ENCODE peak calls at places on chromosomes 12 and 14, in nine cellular contexts. W is mesendoderm, M is dorsolateral prefrontal cortex, T is tibial artery, X is SK-N-SH, F is Panc1, R is IMR-90, Z is mammary epithelial cell, A is lung. K is an unnamed sample.

GRCh38 chr12:67077617-67078016 is 191.5 kb upstream of the CAND1 start:
- DNase-seq in R (peak; percentile 25), A (no peak), F (no peak), T (no peak), X (no peak), M (no peak), W (no peak), Z (peak; percentile 91), K (no peak)

GRCh38 chr14:59464651-59465569 is at the start of gene GPR135:
- DNase-seq in T (peak; percentile 71), A (peak; percentile 57), F (no peak), Z (peak; percentile 26), M (peak; percentile 65), X (peak; percentile 86), W (peak; percentile 81), R (peak; percentile 56), K (no peak)

GRCh38 chr14:70073924-70074566 is 114.7 kb downstream of the SLC8A3 start:
- DNase-seq in Z (peak; percentile 68), T (peak; percentile 43), A (peak; percentile 60), X (peak; percentile 69), F (peak; percentile 33), W (peak; percentile 81), M (peak; percentile 77), R (peak; percentile 73), K (peak; percentile 24)

GRCh38 chr12:49428652-49429549 is 61.6 kb downstream of the SPATS2 start:
- DNase-seq in F (no peak), Z (peak; percentile 63), R (peak; percentile 86), M (no peak), T (no peak), A (no peak), W (peak; percentile 51), X (no peak), K (peak; percentile 24)

GRCh38 chr14:28785096-28785952 is 18.7 kb downstream of the FOXG1 start:
- DNase-seq in A (no peak), M (peak; percentile 68), F (no peak), W (peak; percentile 87), X (no peak), R (peak; percentile 0), T (no peak), Z (no peak), K (no peak)

GRCh38 chr12:130613131-130613530 is 103.0 kb downstream of the RIMBP2 start:
- DNase-seq in A (no peak), F (no peak), W (no peak), X (no peak), Z (no peak), T (no peak), R (no peak), M (no peak), K (no peak)

GRCh38 chr14:70045715-70046535 is 142.8 kb downstream of the SLC8A3 start:
- DNase-seq in X (peak; percentile 82), R (peak; percentile 48), F (no peak), T (no peak), M (peak; percentile 88), Z (peak; percentile 50), A (peak; percentile 55), W (peak; percentile 85), K (peak; percentile 13)

GRCh38 chr14:69363055-69363454 is 35.0 kb downstream of the ERH start:
- DNase-seq in R (peak; percentile 33), T (peak; percentile 41), A (no peak), X (peak; percentile 78), Z (no peak), M (peak; percentile 54), W (peak; percentile 70), F (no peak), K (peak; percentile 11)

GRCh38 chr12:115922952-115923564 is 354.4 kb downstream of the MED13L start:
- DNase-seq in F (no peak), M (no peak), R (no peak), W (peak; percentile 36), X (no peak), Z (no peak), A (no peak), T (no peak), K (no peak)

GRCh38 chr12:97760601-97761000 is 298.0 kb downstream of the RMST start:
- DNase-seq in X (no peak), A (no peak), W (no peak), R (no peak), Z (no peak), F (no peak), M (no peak), T (no peak), K (no peak)

DNA sequence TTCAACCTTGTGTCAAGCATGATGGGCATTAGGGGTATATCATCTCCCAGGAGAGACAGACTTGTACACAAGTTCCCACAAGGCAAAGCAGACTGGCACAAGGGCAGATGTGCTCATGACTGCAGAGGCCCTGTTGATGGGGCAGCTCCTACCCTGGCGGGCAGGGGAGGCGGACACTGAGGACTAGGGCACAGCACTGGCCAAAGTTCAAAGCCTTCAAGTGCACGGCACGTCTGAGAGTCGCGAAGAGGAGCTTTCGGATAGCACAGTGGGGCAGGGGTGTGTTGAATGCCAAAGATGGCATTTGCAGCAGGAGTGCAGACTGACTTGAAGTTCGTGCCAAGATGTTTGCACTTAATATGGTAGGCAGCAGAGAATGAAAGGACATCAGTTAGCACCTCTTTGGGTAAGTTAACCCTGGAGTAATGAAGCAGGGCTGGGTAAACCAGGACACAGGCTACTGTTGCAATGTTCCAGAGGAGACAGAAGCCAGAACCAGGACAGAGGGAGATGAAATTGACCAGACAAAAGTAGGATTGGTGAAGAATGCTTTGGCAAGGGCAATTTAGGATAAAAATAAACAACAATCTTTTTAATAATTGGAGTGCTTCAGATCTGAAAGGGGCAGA is 6.7 kb upstream of the EML1 start:
- DNase-seq in Z (no peak), R (no peak), A (no peak), M (no peak), X (no peak), F (no peak), T (no peak), W (no peak), K (no peak)
- H3K4me3 ChIP-seq in Z (no peak overlapping the region), R (no peak overlapping the region), A (no peak overlapping the region), M (no peak overlapping the region), X (no peak overlapping the region), F (no peak overlapping the region), T (no peak overlapping the region), W (no peak overlapping the region), K (no peak overlapping the region)

DNA sequence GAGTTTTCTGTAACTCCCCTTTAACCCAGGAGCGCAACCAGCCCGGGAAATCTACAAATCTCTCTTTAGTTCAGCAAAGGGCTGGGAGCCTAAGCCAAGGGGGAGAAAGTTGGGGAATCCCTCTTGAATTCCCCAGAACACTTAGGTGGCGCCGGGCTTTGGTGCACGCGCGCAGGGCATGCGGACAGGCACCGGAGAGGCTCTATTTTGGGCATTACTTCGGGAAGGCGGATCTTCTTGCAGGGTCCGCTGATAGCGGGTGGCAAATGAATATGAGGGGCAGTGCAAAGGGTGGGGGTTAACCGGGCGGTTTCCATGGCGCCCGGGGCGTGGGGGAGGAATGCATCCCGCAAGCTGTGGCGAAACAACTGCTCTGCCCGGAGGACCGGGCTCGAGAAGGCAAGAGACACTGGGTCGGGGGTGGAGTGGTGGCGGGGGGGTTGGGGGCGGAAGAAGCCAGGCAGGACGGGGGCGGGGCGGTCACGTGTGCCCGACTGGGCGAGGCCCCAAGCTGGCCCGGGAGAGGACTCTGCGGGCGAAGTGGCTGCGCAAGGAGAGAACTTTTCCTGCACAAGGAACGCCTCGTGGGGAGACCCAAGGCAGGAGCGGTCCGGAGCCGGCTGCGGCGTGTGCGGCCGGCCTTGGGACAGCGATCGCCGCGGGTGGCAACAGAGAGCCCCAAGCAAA is at the start of gene FLVCR2:
- DNase-seq in W (peak; percentile 77), M (peak; percentile 67), F (no peak), T (peak; percentile 83), Z (peak; percentile 54), R (peak; percentile 49), A (peak; percentile 84), X (peak; percentile 83), K (no peak)
- H3K27ac ChIP-seq in W (peak within 1 kb of the TSS; percentile 55), M (no peak within 1 kb of the TSS), F (peak within 1 kb of the TSS; percentile 59), T (peak within 1 kb of the TSS; percentile 63), Z (peak within 1 kb of the TSS; percentile 17), R (peak within 1 kb of the TSS; percentile 48), A (peak within 1 kb of the TSS; percentile 63), X (no peak within 1 kb of the TSS), K (peak within 1 kb of the TSS; percentile 22)

GRCh38 chr12:101832030-101832429 is 1.3 kb upstream of the GNPTAB start:
- DNase-seq in Z (no peak), A (no peak), X (no peak), W (no peak), T (no peak), F (no peak), R (no peak), M (no peak), K (no peak)

GRCh38 chr12:101829639-101830390 is 944 bp downstream of the GNPTAB start:
- DNase-seq in W (peak; percentile 21), T (no peak), R (no peak), X (no peak), M (no peak), A (no peak), F (no peak), Z (no peak), K (no peak)

GRCh38 chr12:101830391-101831325 is at the start of gene GNPTAB:
- DNase-seq in R (peak; percentile 88), M (peak; percentile 91), Z (peak; percentile 86), A (peak; percentile 95), X (peak; percentile 98), T (peak; percentile 86), F (peak; percentile 61), W (peak; percentile 91), K (peak; percentile 82)

GRCh38 chr12:101826766-101827368 is 3.9 kb downstream of the GNPTAB start:
- DNase-seq in T (no peak), W (no peak), A (no peak), X (no peak), R (no peak), F (no peak), Z (no peak), M (no peak), K (no peak)

GRCh38 chr12:101828463-101829196 is 2.1 kb downstream of the GNPTAB start:
- DNase-seq in R (no peak), T (no peak), Z (no peak), W (no peak), F (no peak), M (no peak), X (no peak), A (no peak), K (no peak)
- H3K27me3 ChIP-seq in R (no peaks in the 10 kb centered on the region), T (no peaks in the 10 kb centered on the region), Z (no peaks in the 10 kb centered on the region), W (no peaks in the 10 kb centered on the region), F (no peaks in the 10 kb centered on the region), M (no peaks in the 10 kb centered on the region), X (no peaks in the 10 kb centered on the region), A (no peaks in the 10 kb centered on the region), K (no peaks in the 10 kb centered on the region)

DNA sequence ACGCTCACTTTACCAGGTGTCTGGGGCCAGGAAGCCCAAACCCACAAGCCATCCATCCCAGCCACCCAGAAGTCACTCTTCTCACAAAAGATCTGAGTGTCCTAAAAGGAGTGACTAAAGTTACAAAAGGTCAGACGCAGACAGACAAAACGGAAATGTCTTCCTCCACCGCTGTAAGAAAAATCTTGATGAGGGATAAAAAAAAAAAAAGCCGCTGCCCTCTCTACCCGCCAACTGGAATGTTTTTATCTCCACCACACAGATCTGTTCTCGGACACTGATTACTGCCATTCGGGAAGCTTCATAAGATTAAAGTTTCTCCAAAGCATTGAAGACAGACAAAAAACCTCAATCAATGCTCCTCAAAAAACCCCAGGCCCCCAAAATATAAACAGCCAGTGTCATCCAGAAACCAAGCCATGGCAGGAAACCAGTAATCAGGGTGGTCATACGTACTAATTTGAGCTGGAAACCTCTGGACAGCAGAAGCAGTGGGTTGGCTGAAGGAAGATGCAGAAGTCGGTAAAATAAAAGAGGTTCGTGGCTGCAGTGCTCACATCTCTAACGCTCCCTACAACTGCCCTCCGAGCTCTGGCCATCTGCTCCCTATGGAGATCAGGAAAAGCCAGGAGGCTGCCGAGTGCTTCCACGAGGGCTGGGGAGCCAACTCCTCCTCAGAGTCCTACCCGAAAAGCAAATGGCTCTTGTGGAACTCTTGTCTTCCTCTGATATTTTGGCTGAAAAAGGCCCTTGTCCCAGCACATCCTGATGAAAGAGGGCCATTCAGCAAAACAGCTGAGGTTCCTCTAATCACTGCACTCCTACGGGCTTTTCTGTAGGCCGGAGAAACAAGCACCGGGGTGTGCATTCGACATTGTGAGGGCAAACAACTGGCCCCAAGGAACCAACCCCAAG is 30.3 kb downstream of the SSH1 start:
- DNase-seq in A (no peak), F (no peak), R (peak; percentile 60), Z (no peak), M (no peak), T (no peak), X (peak; percentile 43), W (no peak), K (no peak)
- H3K4me3 ChIP-seq in A (no peak overlapping the region), F (peak overlapping the region; percentile 21), R (no peak overlapping the region), Z (no peak overlapping the region), M (peak overlapping the region; percentile 41), T (peak overlapping the region; percentile 32), X (peak overlapping the region; percentile 26), W (no peak overlapping the region), K (peak overlapping the region; percentile 47)

K was measured in AG04450.